ENCODE peak calls at places on chromosomes 6 and 20, in five cellular contexts. N is H7, Z is foreskin fibroblast, G is skeletal muscle cell, A is OCI-LY7. B is an unnamed sample.

GRCh38 chr6:18656506-18656905 is 269.4 kb downstream of the RNF144B start:
- DNase-seq in Z (no peak), N (no peak), G (no peak), A (no peak), B (no peak)

GRCh38 chr6:14031516-14031915 is 86.1 kb upstream of the CD83 start:
- DNase-seq in A (no peak), Z (peak), G (no peak), N (no peak), B (no peak)

GRCh38 chr20:17688965-17689364 is 6.9 kb upstream of the RRBP1 start:
- DNase-seq in G (no peak), Z (no peak), A (no peak), N (no peak), B (no peak)

GRCh38 chr20:32992015-32992641 is 12.1 kb downstream of the SUN5 start:
- DNase-seq in N (no peak), G (no peak), A (no peak), Z (no peak), B (no peak)

GRCh38 chr20:33783818-33784217 is 27.3 kb upstream of the CHMP4B start:
- DNase-seq in A (no peak), N (no peak), G (no peak), Z (no peak), B (no peak)

GRCh38 chr6:14499804-14500203 is 382.2 kb downstream of the CD83 start:
- DNase-seq in G (peak), Z (peak), A (no peak), N (no peak), B (peak)

GRCh38 chr6:81752969-81753708 is 658 bp upstream of the TENT5A start:
- DNase-seq in A (no peak), G (peak), Z (peak), N (peak), B (peak)

GRCh38 chr6:107811591-107812218 is 12.4 kb downstream of the SCML4 start:
- DNase-seq in Z (peak), A (no peak), G (no peak), N (no peak), B (no peak)

GRCh38 chr6:134316733-134317431 is 1.0 kb downstream of the SGK1 start:
- DNase-seq in N (no peak), Z (no peak), A (no peak), G (no peak), B (no peak)

GRCh38 chr6:165729307-165729936 is 66.4 kb upstream of the PDE10A start:
- DNase-seq in G (no peak), A (peak), N (peak), Z (no peak), B (no peak)

GRCh38 chr6:145428656-145429173 is 306.6 kb downstream of the EPM2A start:
- DNase-seq in Z (no peak), A (no peak), G (no peak), N (no peak), B (no peak)

GRCh38 chr20:18727032-18727508 is 86.5 kb upstream of the SCP2D1 start:
- DNase-seq in A (no peak), Z (no peak), N (no peak), G (no peak), B (no peak)

GRCh38 chr6:166515072-166515810 is 71.2 kb downstream of the RAMACL start:
- DNase-seq in G (peak), Z (peak), N (peak), A (no peak), B (peak)

GRCh38 chr6:14950970-14951276 is 294.9 kb upstream of the JARID2 start:
- DNase-seq in G (no peak), A (no peak), Z (no peak), N (no peak), B (no peak)

GRCh38 chr6:125794342-125795137 is 3.8 kb downstream of the NCOA7 start:
- DNase-seq in A (no peak), G (no peak), N (no peak), Z (peak), B (no peak)

GRCh38 chr20:54726687-54727086 is 251.3 kb downstream of the DOK5 start:
- DNase-seq in Z (no peak), G (no peak), A (no peak), N (no peak), B (no peak)

GRCh38 chr6:12602951-12603710 is 113.4 kb upstream of the PHACTR1 start:
- DNase-seq in N (no peak), G (no peak), Z (peak), A (peak), B (peak)
- H3K4me3 ChIP-seq in N (no peak), G (no peak), Z (no peak), A (no peak), B (no peak)

DNA sequence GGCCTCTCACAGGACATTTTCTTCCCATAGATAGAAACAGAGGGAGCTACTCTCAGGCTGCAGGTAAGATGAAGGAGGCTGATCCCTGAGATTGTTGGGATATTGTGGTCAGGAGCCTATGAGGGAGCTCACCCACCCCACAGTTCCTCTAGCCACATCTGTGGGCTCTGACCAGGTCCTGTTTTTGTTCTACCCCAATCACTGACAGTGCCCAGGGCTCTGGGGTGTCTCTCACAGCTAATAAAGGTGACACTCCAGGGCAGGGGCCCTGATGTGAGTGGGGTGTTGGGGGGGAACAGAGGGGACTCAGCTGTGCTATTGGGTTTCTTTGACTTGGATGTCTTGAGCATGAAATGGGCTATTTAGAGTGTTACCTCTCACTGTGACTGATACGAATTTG is 2.7 kb downstream of the HLA-F start:
- DNase-seq in G (no peak), N (no peak), A (no peak), Z (no peak), B (no peak)
- H3K4me3 ChIP-seq in G (no peak), N (no peak), A (no peak), Z (no peak), B (no peak)

GRCh38 chr6:95145457-95145856 is 431.9 kb upstream of the MANEA start:
- DNase-seq in G (no peak), A (no peak), Z (no peak), N (no peak), B (no peak)
- H3K4me3 ChIP-seq in G (no peak), A (no peak), Z (no peak), N (no peak), B (no peak)

DNA sequence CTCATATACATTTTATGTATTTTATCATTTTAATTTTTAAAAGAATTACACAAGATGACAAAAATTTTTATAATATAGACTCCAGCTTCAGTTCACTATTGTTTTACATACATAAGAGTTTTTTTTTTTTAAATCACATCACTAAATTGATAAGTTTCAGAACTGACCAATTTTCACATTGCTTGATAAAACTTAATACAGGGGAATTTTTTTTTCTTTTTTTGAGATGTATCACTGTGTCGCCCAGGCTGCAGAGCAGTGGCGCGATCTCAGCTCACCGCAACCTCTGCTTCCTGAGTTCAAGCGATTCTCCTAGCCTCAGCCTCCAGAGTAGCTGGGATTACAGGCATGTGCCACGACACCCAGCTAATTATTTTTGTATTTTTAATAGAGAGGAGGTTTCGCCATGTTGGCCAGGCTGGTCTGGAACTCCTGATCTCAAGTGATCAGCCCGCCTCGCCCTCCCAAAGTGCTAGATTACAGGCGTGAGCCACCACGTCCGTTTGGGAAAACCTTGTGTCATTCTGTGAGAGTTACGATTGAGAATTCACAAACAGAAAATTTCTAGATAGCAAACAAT is 36.6 kb upstream of the BTN3A2 start:
- DNase-seq in A (peak), N (no peak), G (no peak), Z (peak), B (no peak)
- H3K4me3 ChIP-seq in A (peak), N (peak), G (peak), Z (peak), B (no peak)

GRCh38 chr6:27095914-27096313 is 151.6 kb upstream of the PRSS16 start:
- DNase-seq in N (no peak), Z (no peak), G (no peak), A (no peak), B (no peak)
- H3K4me3 ChIP-seq in N (no peak), Z (no peak), G (no peak), A (no peak), B (no peak)

DNA sequence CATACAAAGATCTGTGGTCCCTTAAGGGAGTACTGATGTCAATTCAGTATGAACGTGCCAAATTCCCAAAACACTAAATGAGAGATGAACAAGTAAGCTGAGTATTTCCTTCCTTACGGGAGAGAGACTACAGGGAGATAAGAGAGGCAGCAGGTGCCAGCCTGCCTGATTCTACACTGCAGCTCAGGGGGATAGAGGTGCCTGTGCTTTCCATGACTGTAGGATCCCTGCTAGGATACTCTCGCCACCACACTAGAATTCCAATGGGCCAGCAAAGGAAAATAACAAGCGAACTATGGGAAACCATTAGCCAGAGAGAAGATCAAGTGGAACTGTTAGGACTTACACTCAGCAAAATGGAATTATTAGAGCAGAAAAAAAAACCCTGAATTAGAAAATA is 198.5 kb upstream of the BTBD3 start:
- DNase-seq in A (no peak), G (no peak), Z (no peak), N (peak), B (no peak)
- H3K4me3 ChIP-seq in A (no peak), G (no peak), Z (no peak), N (no peak), B (no peak)

GRCh38 chr6:3910264-3910663 is 61.1 kb downstream of the FAM50B start:
- DNase-seq in G (no peak), Z (no peak), N (no peak), A (no peak), B (no peak)

GRCh38 chr6:3912366-3913076 is 63.3 kb downstream of the FAM50B start:
- DNase-seq in A (no peak), Z (peak), G (no peak), N (no peak), B (no peak)

GRCh38 chr6:3911130-3911529 is 62.0 kb downstream of the FAM50B start:
- DNase-seq in A (no peak), G (no peak), Z (peak), N (no peak), B (no peak)

GRCh38 chr6:3913077-3913957 is 64.1 kb downstream of the FAM50B start:
- DNase-seq in A (no peak), G (peak), Z (peak), N (no peak), B (peak)

DNA sequence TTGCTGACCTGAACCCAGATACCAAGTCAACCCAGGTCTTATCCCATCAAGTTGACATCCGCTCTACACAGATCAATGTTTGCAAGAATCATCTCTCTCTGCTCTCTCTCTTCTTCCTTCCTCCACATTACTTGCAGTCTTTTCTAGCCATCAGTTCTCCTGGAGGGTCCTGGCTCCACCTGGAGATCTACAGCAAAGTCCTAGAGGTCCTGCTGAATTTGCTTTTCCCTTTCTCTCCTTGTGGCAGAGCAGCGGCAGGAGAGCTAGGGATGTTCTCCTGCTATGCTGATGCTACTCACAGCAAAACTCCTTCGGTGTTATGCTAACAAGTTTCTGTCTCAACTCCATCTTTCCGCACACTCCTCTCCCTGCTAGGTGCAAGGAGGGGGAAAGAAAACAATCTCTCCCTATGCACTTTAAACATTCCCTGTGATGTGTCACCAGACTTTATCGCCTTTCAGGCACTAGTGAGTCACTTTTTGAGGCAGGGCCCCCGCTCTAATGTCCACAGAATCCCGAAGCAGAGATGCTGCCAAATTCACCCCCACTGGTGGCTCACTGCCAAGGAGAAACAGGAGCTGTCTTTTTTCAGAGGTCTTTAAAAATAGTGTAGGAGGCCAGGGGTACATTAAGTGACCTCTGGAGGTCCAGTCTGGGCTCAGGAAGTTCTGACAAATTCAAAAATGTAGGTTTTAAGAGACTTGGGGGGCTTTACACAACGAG is 62.6 kb downstream of the FAM50B start:
- DNase-seq in A (no peak), N (no peak), G (peak), Z (peak), B (peak)
- H3K4me3 ChIP-seq in A (no peak), N (no peak), G (peak), Z (no peak), B (no peak)